ENCODE peak calls at places on chromosomes 12 and 14, in eight cellular contexts. T is endodermal cell, O is lung, Y is mammary epithelial cell, Q is left ventricle myocardium inferior, S is uterus, V is IMR-90, H is GM23248. G is an unnamed sample.
A peak's percentile ranks its signal among the peaks of the same experiment; 100 is the strongest.

GRCh38 chr14:39372656-39373055 is 59.6 kb downstream of the FBXO33 start:
- DNase-seq in T (no peak), O (no peak), Y (no peak), Q (no peak), S (no peak), V (peak; percentile 67), H (peak; percentile 89), G (no peak)

GRCh38 chr12:29255061-29255460 is 106.0 kb downstream of the FAR2 start:
- DNase-seq in T (no peak), O (no peak), Y (no peak), Q (no peak), S (no peak), V (no peak), H (no peak), G (no peak)

GRCh38 chr14:71105177-71105576 is 197.9 kb downstream of the PCNX1 start:
- DNase-seq in T (no peak), O (no peak), Y (no peak), Q (no peak), S (no peak), V (no peak), H (no peak), G (no peak)

GRCh38 chr14:28766505-28767238 is at the start of gene FOXG1:
- DNase-seq in T (peak; percentile 89), O (no peak), Y (no peak), Q (no peak), S (no peak), V (no peak), H (peak; percentile 36), G (no peak)

GRCh38 chr12:65631621-65632111 is 192.6 kb upstream of the HMGA2 start:
- DNase-seq in T (no peak), O (no peak), Y (peak; percentile 100), Q (no peak), S (no peak), V (peak; percentile 100), H (peak; percentile 99), G (peak; percentile 97)

GRCh38 chr12:117100251-117100650 is 1.0 kb upstream of the TESC start:
- DNase-seq in T (peak; percentile 75), O (no peak), Y (no peak), Q (no peak), S (no peak), V (peak; percentile 16), H (peak; percentile 57), G (no peak)

GRCh38 chr12:107027304-107028053 is 40.5 kb upstream of the MTERF2 start:
- DNase-seq in T (no peak), O (no peak), Y (peak; percentile 91), Q (no peak), S (peak; percentile 22), V (peak; percentile 96), H (peak; percentile 97), G (peak; percentile 54)

GRCh38 chr12:111135293-111135832 is 215.0 kb upstream of the MYL2 start:
- DNase-seq in T (no peak), O (no peak), Y (no peak), Q (no peak), S (no peak), V (no peak), H (no peak), G (no peak)

GRCh38 chr14:103651585-103651984 is 22.6 kb downstream of the KLC1 start:
- DNase-seq in T (no peak), O (no peak), Y (no peak), Q (no peak), S (no peak), V (no peak), H (no peak), G (no peak)

GRCh38 chr14:103654619-103655018 is 25.6 kb downstream of the KLC1 start:
- DNase-seq in T (no peak), O (no peak), Y (no peak), Q (no peak), S (no peak), V (no peak), H (no peak), G (no peak)

GRCh38 chr14:103650213-103650612 is 21.2 kb downstream of the KLC1 start:
- DNase-seq in T (no peak), O (no peak), Y (no peak), Q (no peak), S (no peak), V (no peak), H (peak; percentile 62), G (no peak)

GRCh38 chr14:103653802-103654201 is 24.8 kb downstream of the KLC1 start:
- DNase-seq in T (no peak), O (no peak), Y (no peak), Q (no peak), S (no peak), V (no peak), H (peak; percentile 34), G (no peak)

GRCh38 chr14:103652806-103653205 is 23.8 kb downstream of the KLC1 start:
- DNase-seq in T (no peak), O (no peak), Y (no peak), Q (no peak), S (no peak), V (no peak), H (no peak), G (no peak)
- H3K4me1 ChIP-seq in T (no peaks in the 10 kb centered on the region), O (peaks cover 11% of the 10 kb centered on the region), Y (no peaks in the 10 kb centered on the region), Q (peaks cover 87% of the 10 kb centered on the region), S (peaks cover 10% of the 10 kb centered on the region), V (peaks cover 28% of the 10 kb centered on the region), H (peaks cover 55% of the 10 kb centered on the region), G (no peaks in the 10 kb centered on the region)

GRCh38 chr12:50936821-50937220 is 15.5 kb upstream of the HIGD1C start:
- DNase-seq in T (no peak), O (no peak), Y (no peak), Q (no peak), S (no peak), V (no peak), H (no peak), G (no peak)

GRCh38 chr12:50934371-50934851 is 17.9 kb upstream of the HIGD1C start:
- DNase-seq in T (no peak), O (no peak), Y (no peak), Q (no peak), S (no peak), V (no peak), H (peak; percentile 18), G (no peak)

GRCh38 chr12:50934981-50935807 is 17.1 kb upstream of the HIGD1C start:
- DNase-seq in T (peak; percentile 24), O (no peak), Y (no peak), Q (no peak), S (no peak), V (peak; percentile 67), H (peak; percentile 53), G (no peak)

GRCh38 chr12:50932787-50933280 is 19.5 kb upstream of the HIGD1C start:
- DNase-seq in T (no peak), O (no peak), Y (no peak), Q (no peak), S (no peak), V (no peak), H (no peak), G (no peak)

DNA sequence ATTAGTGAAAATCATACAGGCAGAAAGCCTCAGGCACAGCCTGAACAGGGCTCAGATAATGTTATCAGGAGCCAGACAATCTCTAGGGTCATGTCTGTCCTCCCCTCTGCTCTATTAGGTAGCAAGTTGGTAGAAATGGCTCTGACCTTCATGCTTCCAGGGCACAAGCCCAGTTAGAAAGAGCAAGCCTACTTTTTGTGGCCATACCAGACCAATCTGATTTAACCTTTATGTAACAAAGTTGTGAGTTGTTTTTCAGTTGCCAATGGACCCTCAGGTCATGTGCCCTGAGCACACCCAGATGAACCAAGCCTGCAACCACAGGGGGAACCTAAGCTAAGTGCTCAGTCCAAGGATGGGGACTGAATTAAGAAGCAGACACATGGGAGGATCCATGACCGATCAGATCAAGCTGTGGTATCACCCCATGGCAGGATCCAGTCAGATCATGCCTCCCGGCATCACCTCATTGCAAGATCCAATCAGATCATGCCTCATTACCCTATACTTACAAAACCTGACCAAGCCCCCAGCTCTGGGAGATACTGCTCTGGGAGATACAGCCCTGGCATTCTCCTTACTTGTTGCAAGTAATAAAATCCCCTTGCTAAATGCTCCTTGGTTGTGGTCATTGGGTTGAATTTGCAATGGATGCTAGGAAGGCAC is 18.8 kb upstream of the HIGD1C start:
- DNase-seq in T (peak; percentile 75), O (no peak), Y (peak; percentile 26), Q (no peak), S (no peak), V (no peak), H (no peak), G (no peak)
- H3K27ac ChIP-seq in T (no peak overlapping the region), O (peak overlapping the region; percentile 5), Y (peak overlapping the region; percentile 2), Q (peak overlapping the region; percentile 79), S (peak overlapping the region; percentile 86), V (no peak overlapping the region), H (no peak overlapping the region), G (no peak overlapping the region)

GRCh38 chr14:60977848-60978247 is 3.0 kb downstream of the TRMT5 start:
- DNase-seq in T (no peak), O (no peak), Y (no peak), Q (no peak), S (no peak), V (no peak), H (no peak), G (no peak)

GRCh38 chr14:60981626-60982455 is 796 bp downstream of the SLC38A6 start:
- DNase-seq in T (no peak), O (no peak), Y (peak; percentile 70), Q (no peak), S (no peak), V (peak; percentile 94), H (peak; percentile 88), G (no peak)

GRCh38 chr14:60986500-60986899 is 5.5 kb downstream of the SLC38A6 start:
- DNase-seq in T (no peak), O (no peak), Y (no peak), Q (no peak), S (no peak), V (no peak), H (no peak), G (no peak)

GRCh38 chr14:60984225-60984624 is 3.2 kb downstream of the SLC38A6 start:
- DNase-seq in T (no peak), O (no peak), Y (no peak), Q (no peak), S (no peak), V (no peak), H (no peak), G (no peak)

DNA sequence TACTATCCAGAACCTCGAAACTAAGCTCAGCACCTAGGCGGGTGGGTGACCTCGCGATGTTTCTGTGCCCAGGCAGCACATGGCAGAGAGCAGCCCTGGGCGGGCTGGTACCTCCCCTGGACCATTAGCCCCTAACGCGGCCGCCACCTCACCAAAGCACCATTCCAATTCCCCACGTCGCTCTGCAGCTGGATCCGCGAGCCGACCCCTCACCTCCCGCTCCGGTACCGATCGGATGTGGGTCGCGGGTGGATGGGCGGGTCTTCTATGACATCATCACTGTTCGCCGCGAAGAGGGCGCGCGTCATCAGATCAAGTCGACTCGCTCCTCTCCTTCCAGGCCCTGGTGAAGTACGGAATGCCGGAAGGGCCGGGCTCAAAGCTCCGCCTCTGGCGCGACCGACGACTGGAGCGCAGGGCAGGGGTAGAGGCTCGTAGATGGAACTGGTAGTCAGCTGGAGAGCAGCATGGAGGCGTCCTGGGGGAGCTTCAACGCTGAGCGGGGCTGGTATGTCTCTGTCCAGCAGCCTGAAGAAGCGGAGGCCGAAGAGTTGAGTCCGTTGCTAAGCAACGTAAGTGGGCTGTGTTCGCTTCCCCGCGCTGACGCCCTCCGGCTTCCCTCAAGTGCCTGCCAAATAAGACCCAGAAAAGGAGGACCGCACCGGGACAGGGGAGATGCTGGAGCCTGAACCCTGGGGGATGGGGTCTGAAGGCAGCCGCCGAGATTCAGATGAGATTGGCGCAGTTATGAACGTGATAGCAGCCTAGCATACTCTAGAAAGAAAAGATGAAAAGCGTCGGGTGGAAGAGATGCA is at the start of the genes SLC38A6 and TRMT5:
- DNase-seq in T (peak; percentile 98), O (peak; percentile 94), Y (peak; percentile 95), Q (peak; percentile 92), S (peak; percentile 95), V (peak; percentile 97), H (peak; percentile 98), G (peak; percentile 59)
- H3K4me1 ChIP-seq in T (no peaks in the 10 kb centered on the region), O (peaks cover 2% of the 10 kb centered on the region), Y (peaks cover 28% of the 10 kb centered on the region), Q (peaks cover 55% of the 10 kb centered on the region), S (no peaks in the 10 kb centered on the region), V (no peaks in the 10 kb centered on the region), H (peaks cover 29% of the 10 kb centered on the region), G (peaks cover 26% of the 10 kb centered on the region)

DNA sequence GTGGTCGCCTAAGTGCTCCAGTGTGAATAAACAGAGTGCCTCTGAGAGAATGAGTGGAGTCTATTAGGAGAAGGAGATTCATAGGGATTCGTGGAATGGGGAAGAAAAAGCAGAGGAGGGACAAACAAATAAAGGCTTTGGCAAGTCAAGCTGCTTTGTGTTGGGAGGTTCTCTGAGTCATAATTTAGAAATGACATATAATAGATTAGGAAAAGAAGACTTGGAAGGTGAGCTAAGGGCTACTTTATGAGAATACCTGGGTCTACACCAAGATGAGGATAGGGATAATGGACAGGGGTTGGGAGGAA is 6.4 kb upstream of the NTN4 start:
- DNase-seq in T (no peak), O (no peak), Y (peak; percentile 41), Q (no peak), S (no peak), V (peak; percentile 21), H (peak; percentile 44), G (no peak)
- H3K27ac ChIP-seq in T (no peak overlapping the region), O (no peak overlapping the region), Y (no peak overlapping the region), Q (no peak overlapping the region), S (no peak overlapping the region), V (no peak overlapping the region), H (no peak overlapping the region), G (no peak overlapping the region)